ENCODE peak calls at places on chromosomes 2 and 18, in four cellular contexts. One of them, this sample, is unnamed.

GRCh38 chr2:61268249-61268648 is 106.3 kb downstream of the C2orf74 start:
- DNase-seq in K562: no peak
- DNase-seq in HepG2: no peak
- DNase-seq in SK-N-SH: no peak
- DNase-seq in this sample: no peak

GRCh38 chr2:217661378-217661777 is 341.4 kb downstream of the TNS1 start:
- DNase-seq in K562: no peak
- DNase-seq in HepG2: no peak
- DNase-seq in SK-N-SH: no peak
- DNase-seq in this sample: no peak

GRCh38 chr2:99841749-99842148 is 300.6 kb downstream of the AFF3 start:
- DNase-seq in K562: no peak
- DNase-seq in HepG2: no peak
- DNase-seq in SK-N-SH: no peak
- DNase-seq in this sample: no peak

GRCh38 chr2:136582631-136583205 is 182.6 kb upstream of the THSD7B start:
- DNase-seq in K562: peak; percentile 20
- DNase-seq in HepG2: peak; percentile 18
- DNase-seq in SK-N-SH: no peak
- DNase-seq in this sample: peak; percentile 58

GRCh38 chr2:192735467-192735866 is 540.7 kb upstream of the TMEFF2 start:
- DNase-seq in K562: no peak
- DNase-seq in HepG2: no peak
- DNase-seq in SK-N-SH: no peak
- DNase-seq in this sample: no peak

GRCh38 chr2:100733344-100734187 is 86.4 kb upstream of the NPAS2 start:
- DNase-seq in K562: no peak
- DNase-seq in HepG2: peak; percentile 37
- DNase-seq in SK-N-SH: no peak
- DNase-seq in this sample: no peak

GRCh38 chr2:131156452-131157149 is 51.5 kb downstream of the PLEKHB2 start:
- DNase-seq in K562: no peak
- DNase-seq in HepG2: peak; percentile 37
- DNase-seq in SK-N-SH: peak; percentile 39
- DNase-seq in this sample: no peak

GRCh38 chr2:215681799-215682594 is 246.1 kb upstream of the FN1 start:
- DNase-seq in K562: no peak
- DNase-seq in HepG2: no peak
- DNase-seq in SK-N-SH: no peak
- DNase-seq in this sample: no peak

GRCh38 chr18:22223263-22223960 is 54.0 kb downstream of the GATA6 start:
- DNase-seq in K562: peak; percentile 65
- DNase-seq in HepG2: peak; percentile 36
- DNase-seq in SK-N-SH: no peak
- DNase-seq in this sample: peak; percentile 71

GRCh38 chr2:40147360-40147759 is 304.5 kb downstream of the SLC8A1 start:
- DNase-seq in K562: no peak
- DNase-seq in HepG2: no peak
- DNase-seq in SK-N-SH: no peak
- DNase-seq in this sample: no peak

GRCh38 chr2:159573294-159573693 is 43.1 kb downstream of the BAZ2B start:
- DNase-seq in K562: no peak
- DNase-seq in HepG2: no peak
- DNase-seq in SK-N-SH: no peak
- DNase-seq in this sample: no peak

GRCh38 chr2:239164281-239164871 is 236.4 kb downstream of the HDAC4 start:
- DNase-seq in K562: no peak
- DNase-seq in HepG2: no peak
- DNase-seq in SK-N-SH: no peak
- DNase-seq in this sample: no peak

GRCh38 chr2:107556038-107556627 is 270.6 kb upstream of the RGPD4 start:
- DNase-seq in K562: no peak
- DNase-seq in HepG2: no peak
- DNase-seq in SK-N-SH: no peak
- DNase-seq in this sample: no peak

GRCh38 chr2:106106627-106107508 is 87.2 kb downstream of the UXS1 start:
- DNase-seq in K562: no peak
- DNase-seq in HepG2: no peak
- DNase-seq in SK-N-SH: no peak
- DNase-seq in this sample: no peak

GRCh38 chr2:216298719-216299118 is 73.6 kb downstream of the MARCHF4 start:
- DNase-seq in K562: no peak
- DNase-seq in HepG2: no peak
- DNase-seq in SK-N-SH: no peak
- DNase-seq in this sample: no peak

GRCh38 chr2:12076810-12077209 is 330.4 kb downstream of the LPIN1 start:
- DNase-seq in K562: no peak
- DNase-seq in HepG2: no peak
- DNase-seq in SK-N-SH: peak; percentile 51
- DNase-seq in this sample: no peak

GRCh38 chr2:74532222-74532621 is 2.5 kb downstream of the HTRA2 start:
- DNase-seq in K562: no peak
- DNase-seq in HepG2: peak; percentile 68
- DNase-seq in SK-N-SH: no peak
- DNase-seq in this sample: peak; percentile 65

GRCh38 chr2:180130403-180130802 is 123.3 kb upstream of the CWC22 start:
- DNase-seq in K562: no peak
- DNase-seq in HepG2: no peak
- DNase-seq in SK-N-SH: no peak
- DNase-seq in this sample: no peak

GRCh38 chr18:3104190-3105054 is 91.5 kb upstream of the LPIN2 start:
- DNase-seq in K562: no peak
- DNase-seq in HepG2: no peak
- DNase-seq in SK-N-SH: no peak
- DNase-seq in this sample: no peak
- TF ChIP-seq JUND in K562: no peak
- TF ChIP-seq JUND in HepG2: no peak
- TF ChIP-seq JUND in SK-N-SH: peak; percentile 30
- TF ChIP-seq JUND in this sample: no peak

DNA sequence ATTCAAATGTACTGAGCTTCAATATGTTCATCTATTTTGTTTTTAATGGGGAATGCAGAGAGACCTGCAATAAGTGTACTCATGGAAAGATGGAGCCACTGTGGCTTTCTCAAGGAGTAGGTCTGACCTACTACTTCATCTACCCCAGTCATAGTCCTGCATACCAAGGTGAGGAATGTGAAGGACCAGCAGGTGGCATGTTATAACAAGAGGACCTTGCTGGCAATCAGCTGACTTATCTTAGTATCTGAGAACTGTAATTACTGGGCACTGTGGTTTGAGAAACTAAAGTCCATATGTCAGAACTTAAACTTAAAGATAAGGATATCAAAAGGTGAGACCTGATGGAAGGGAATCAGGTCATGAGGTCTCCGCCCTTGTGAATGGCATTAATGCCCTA is 1104.2 kb downstream of the BCL11A start:
- DNase-seq in K562: no peak
- DNase-seq in HepG2: no peak
- DNase-seq in SK-N-SH: no peak
- DNase-seq in this sample: no peak
- TF ChIP-seq JUND in K562: no peak
- TF ChIP-seq JUND in HepG2: no peak
- TF ChIP-seq JUND in SK-N-SH: no peak
- TF ChIP-seq JUND in this sample: no peak

GRCh38 chr2:121076501-121076820 is 208.5 kb downstream of the TFCP2L1 start:
- DNase-seq in K562: no peak
- DNase-seq in HepG2: no peak
- DNase-seq in SK-N-SH: no peak
- DNase-seq in this sample: no peak

GRCh38 chr2:121081701-121082100 is 203.3 kb downstream of the TFCP2L1 start:
- DNase-seq in K562: no peak
- DNase-seq in HepG2: no peak
- DNase-seq in SK-N-SH: no peak
- DNase-seq in this sample: no peak

GRCh38 chr2:121076885-121077549 is 208.0 kb downstream of the TFCP2L1 start:
- DNase-seq in K562: peak; percentile 85
- DNase-seq in HepG2: peak; percentile 52
- DNase-seq in SK-N-SH: peak; percentile 67
- DNase-seq in this sample: peak; percentile 70

GRCh38 chr2:121078869-121079268 is 206.1 kb downstream of the TFCP2L1 start:
- DNase-seq in K562: no peak
- DNase-seq in HepG2: peak; percentile 16
- DNase-seq in SK-N-SH: no peak
- DNase-seq in this sample: no peak

DNA sequence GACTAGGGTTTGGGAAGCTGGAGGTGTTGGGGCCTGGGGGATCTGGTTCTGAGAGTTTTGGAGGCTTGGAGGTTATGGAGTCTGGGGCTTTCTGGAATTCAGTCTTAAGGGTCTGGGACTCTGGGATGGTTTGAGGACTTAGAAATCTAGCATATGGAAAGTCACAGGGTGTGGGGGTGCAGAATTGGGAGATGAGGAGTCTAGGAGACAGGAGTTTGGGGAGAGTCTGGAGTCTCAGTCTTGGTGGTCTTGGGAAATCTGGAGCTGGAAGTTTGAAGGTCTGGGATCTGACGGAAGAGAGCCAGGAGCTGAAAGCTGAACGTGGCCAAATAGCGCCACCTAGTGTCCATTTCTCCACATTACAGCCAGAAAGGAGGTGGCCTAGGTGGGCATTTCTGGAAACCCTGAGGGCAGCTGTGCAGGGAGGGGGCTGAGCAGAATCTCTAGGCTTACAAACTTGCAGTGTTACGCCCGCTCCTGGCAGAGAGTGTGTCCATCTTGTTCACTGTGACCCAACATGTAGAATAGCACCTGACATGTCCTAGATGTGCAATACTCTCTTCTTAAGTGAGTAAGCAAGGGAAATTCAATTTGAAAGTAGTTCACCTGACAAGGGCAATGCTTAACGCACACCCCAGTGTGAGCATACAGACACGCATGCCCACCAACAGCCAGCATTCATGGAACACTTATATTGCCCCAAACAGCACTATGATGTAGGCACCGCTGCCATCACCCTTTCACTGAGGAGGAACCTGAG is 204.8 kb downstream of the TFCP2L1 start:
- DNase-seq in K562: peak; percentile 70
- DNase-seq in HepG2: peak; percentile 61
- DNase-seq in SK-N-SH: peak; percentile 85
- DNase-seq in this sample: peak; percentile 28
- TF ChIP-seq JUND in K562: no peak
- TF ChIP-seq JUND in HepG2: no peak
- TF ChIP-seq JUND in SK-N-SH: no peak
- TF ChIP-seq JUND in this sample: no peak

GRCh38 chr18:54604211-54604610 is 13.2 kb downstream of the DYNAP start:
- DNase-seq in K562: no peak
- DNase-seq in HepG2: no peak
- DNase-seq in SK-N-SH: no peak
- DNase-seq in this sample: no peak

GRCh38 chr18:54611819-54612218 is 20.8 kb downstream of the DYNAP start:
- DNase-seq in K562: no peak
- DNase-seq in HepG2: no peak
- DNase-seq in SK-N-SH: no peak
- DNase-seq in this sample: no peak

GRCh38 chr18:54608008-54608642 is 17.1 kb downstream of the DYNAP start:
- DNase-seq in K562: no peak
- DNase-seq in HepG2: no peak
- DNase-seq in SK-N-SH: no peak
- DNase-seq in this sample: no peak

GRCh38 chr18:54606835-54607212 is 15.8 kb downstream of the DYNAP start:
- DNase-seq in K562: no peak
- DNase-seq in HepG2: no peak
- DNase-seq in SK-N-SH: no peak
- DNase-seq in this sample: no peak

GRCh38 chr18:54607213-54607934 is 16.3 kb downstream of the DYNAP start:
- DNase-seq in K562: no peak
- DNase-seq in HepG2: peak; percentile 58
- DNase-seq in SK-N-SH: no peak
- DNase-seq in this sample: no peak
- TF ChIP-seq JUND in K562: no peak
- TF ChIP-seq JUND in HepG2: no peak
- TF ChIP-seq JUND in SK-N-SH: no peak
- TF ChIP-seq JUND in this sample: no peak

DNA sequence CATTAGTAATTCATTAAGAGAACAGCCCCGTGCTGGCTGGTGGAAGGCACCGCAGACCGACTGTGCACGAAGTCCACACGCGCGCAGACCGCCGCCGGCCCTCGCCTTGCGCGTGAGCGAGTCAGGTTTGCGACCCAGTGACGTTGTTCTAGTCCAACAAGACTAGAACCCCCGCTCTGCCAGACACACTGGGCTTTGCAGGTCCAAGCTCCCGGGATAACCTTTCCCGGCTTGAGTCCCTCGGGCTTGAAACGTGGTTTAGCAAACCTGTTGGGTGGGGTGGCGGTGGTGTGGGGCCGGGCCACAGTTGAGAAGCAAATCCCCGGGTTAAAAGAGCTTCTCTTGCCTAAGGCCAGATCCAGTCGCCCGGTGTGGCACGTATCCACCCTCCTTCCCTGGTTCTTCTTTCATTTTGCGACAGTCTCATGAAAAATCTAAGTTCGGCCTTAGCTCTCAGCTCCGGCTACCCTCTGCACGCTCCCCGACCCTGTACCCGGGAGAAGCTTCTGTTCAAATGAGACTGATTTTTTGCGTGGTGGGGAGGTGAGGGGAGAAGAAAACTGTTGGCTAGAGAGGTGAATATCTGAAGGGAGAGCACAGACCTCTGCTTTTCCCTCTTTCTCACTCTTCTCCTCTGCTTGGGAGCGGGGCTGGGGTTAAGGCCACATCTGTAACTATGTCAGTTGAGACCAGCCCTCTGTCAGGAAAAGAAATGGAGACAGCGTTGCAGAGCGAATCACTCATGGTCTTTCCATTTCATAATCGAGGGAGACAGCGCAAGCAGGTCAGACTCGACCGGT is 11.1 kb upstream of the SKOR2 start:
- DNase-seq in K562: no peak
- DNase-seq in HepG2: no peak
- DNase-seq in SK-N-SH: no peak
- DNase-seq in this sample: no peak
- TF ChIP-seq JUND in K562: no peak
- TF ChIP-seq JUND in HepG2: no peak
- TF ChIP-seq JUND in SK-N-SH: no peak
- TF ChIP-seq JUND in this sample: no peak

This sample was measured in T47D.